ENCODE peak calls at places on chromosomes 4 and X, in eight cellular contexts. L is foreskin fibroblast, U is heart right ventricle, X is choroid plexus epithelial cell, A is breast epithelium, R is neural crest cell, M is fibroblast of lung, Y is HFFc6. O is an unnamed sample.

GRCh38 chrX:45771560-45772340 is 571.1 kb upstream of the DIPK2B start:
- DNase-seq in R (no peak), Y (peak), A (no peak), X (peak), U (peak), L (peak), M (peak), O (no peak)

GRCh38 chr4:183408791-183409190 is 35.6 kb upstream of the CDKN2AIP start:
- DNase-seq in R (no peak), L (no peak), M (no peak), X (no peak), Y (no peak), U (no peak), A (no peak), O (no peak)

GRCh38 chrX:2690856-2691542 is at the start of gene CD99:
- DNase-seq in X (peak), A (peak), L (peak), U (peak), Y (peak), R (peak), M (peak), O (peak)

GRCh38 chr4:15706646-15707362 is 3.9 kb downstream of the BST1 start:
- DNase-seq in X (no peak), M (peak), A (no peak), L (no peak), R (no peak), U (no peak), Y (no peak), O (no peak)

GRCh38 chr4:69823481-69824186 is 36.3 kb downstream of the SULT1E1 start:
- DNase-seq in R (no peak), A (no peak), M (peak), U (no peak), X (peak), L (peak), Y (no peak), O (no peak)

GRCh38 chr4:76993787-76994641 is 44.5 kb downstream of the SEPTIN11 start:
- DNase-seq in X (no peak), A (no peak), R (no peak), U (no peak), L (no peak), M (no peak), Y (no peak), O (no peak)

GRCh38 chr4:152258804-152259708 is 276.8 kb downstream of the FBXW7 start:
- DNase-seq in Y (peak), X (peak), M (peak), U (no peak), R (no peak), A (no peak), L (peak), O (no peak)

GRCh38 chr4:175882891-175883290 is 70.8 kb upstream of the GPM6A start:
- DNase-seq in U (no peak), X (no peak), A (no peak), M (no peak), L (no peak), Y (no peak), R (no peak), O (no peak)

GRCh38 chr4:128524311-128524710 is 236.7 kb upstream of the PGRMC2 start:
- DNase-seq in L (peak), X (peak), A (no peak), R (no peak), Y (peak), U (peak), M (peak), O (no peak)

GRCh38 chr4:175536852-175537453 is 275.1 kb downstream of the GPM6A start:
- DNase-seq in Y (peak), A (no peak), U (no peak), X (peak), R (peak), L (peak), M (peak), O (no peak)

GRCh38 chr4:173301518-173302201 is 32.5 kb downstream of the HMGB2 start:
- DNase-seq in X (peak), R (no peak), U (no peak), Y (peak), L (peak), M (peak), A (no peak), O (no peak)

GRCh38 chr4:705278-706082 is at the start of gene PCGF3:
- DNase-seq in X (peak), A (peak), R (peak), Y (peak), L (peak), M (peak), U (peak), O (peak)

GRCh38 chr4:40149960-40150385 is 46.9 kb upstream of the RHOH start:
- DNase-seq in X (peak), M (peak), A (peak), L (peak), U (no peak), R (peak), Y (peak), O (no peak)

GRCh38 chr4:139912423-139912822 is 241.6 kb downstream of the MAML3 start:
- DNase-seq in L (peak), Y (no peak), U (no peak), X (no peak), R (no peak), M (peak), A (no peak), O (no peak)

GRCh38 chrX:50448565-50448964 is 22.1 kb downstream of the DGKK start:
- DNase-seq in X (no peak), M (no peak), L (no peak), A (no peak), Y (no peak), R (no peak), U (no peak), O (no peak)

GRCh38 chrX:152899874-152900719 is 2.2 kb downstream of the ZNF185 start:
- DNase-seq in X (no peak), U (no peak), R (no peak), M (no peak), A (no peak), L (no peak), Y (no peak), O (no peak)

GRCh38 chrX:15301924-15302323 is 13.5 kb downstream of the ASB11 start:
- DNase-seq in L (peak), Y (no peak), U (no peak), M (peak), R (no peak), A (no peak), X (peak), O (no peak)

GRCh38 chrX:136745215-136746173 is 35.2 kb downstream of the ARHGEF6 start:
- DNase-seq in X (no peak), A (no peak), U (no peak), Y (no peak), M (peak), R (no peak), L (no peak), O (no peak)

GRCh38 chrX:136752796-136753195 is 27.9 kb downstream of the ARHGEF6 start:
- DNase-seq in R (no peak), M (peak), Y (no peak), U (no peak), A (no peak), X (peak), L (peak), O (no peak)

GRCh38 chrX:136742721-136743379 is 37.9 kb downstream of the ARHGEF6 start:
- DNase-seq in U (no peak), A (no peak), Y (no peak), X (no peak), M (no peak), R (no peak), L (no peak), O (no peak)

GRCh38 chrX:136750364-136750763 is 30.4 kb downstream of the ARHGEF6 start:
- DNase-seq in U (no peak), Y (no peak), L (no peak), X (peak), M (no peak), A (no peak), R (no peak), O (no peak)

GRCh38 chrX:136747003-136747986 is 33.4 kb downstream of the ARHGEF6 start:
- DNase-seq in L (no peak), U (no peak), A (no peak), M (no peak), R (no peak), Y (no peak), X (no peak), O (no peak)
- TF ChIP-seq CTCF in L (no peak), U (no peak), A (no peak), M (no peak), R (no peak), Y (no peak), X (no peak), O (no peak)

GRCh38 chr4:35725131-35725530 is 519.2 kb downstream of the ARAP2 start:
- DNase-seq in L (no peak), Y (no peak), U (no peak), M (no peak), A (no peak), R (no peak), X (no peak), O (no peak)
- TF ChIP-seq CTCF in L (no peak), Y (no peak), U (no peak), M (no peak), A (no peak), R (peak), X (no peak), O (no peak)

GRCh38 chr4:141078871-141079270 is 54.4 kb downstream of the RNF150 start:
- DNase-seq in L (peak), Y (no peak), U (no peak), A (no peak), M (peak), X (peak), R (no peak), O (no peak)

GRCh38 chr4:141075553-141075952 is 57.7 kb downstream of the RNF150 start:
- DNase-seq in M (no peak), X (no peak), L (no peak), A (no peak), U (no peak), R (no peak), Y (no peak), O (no peak)

GRCh38 chr4:141079393-141079930 is 53.8 kb downstream of the RNF150 start:
- DNase-seq in U (no peak), A (no peak), R (no peak), L (no peak), M (no peak), X (no peak), Y (no peak), O (no peak)

GRCh38 chr4:141080668-141081067 is 52.6 kb downstream of the RNF150 start:
- DNase-seq in Y (no peak), L (no peak), U (no peak), M (no peak), A (no peak), R (no peak), X (no peak), O (no peak)

GRCh38 chr4:141077611-141078225 is 55.6 kb downstream of the RNF150 start:
- DNase-seq in R (no peak), U (peak), A (no peak), X (no peak), Y (no peak), M (no peak), L (no peak), O (no peak)
- TF ChIP-seq CTCF in R (no peak), U (no peak), A (no peak), X (no peak), Y (peak), M (no peak), L (no peak), O (no peak)

DNA sequence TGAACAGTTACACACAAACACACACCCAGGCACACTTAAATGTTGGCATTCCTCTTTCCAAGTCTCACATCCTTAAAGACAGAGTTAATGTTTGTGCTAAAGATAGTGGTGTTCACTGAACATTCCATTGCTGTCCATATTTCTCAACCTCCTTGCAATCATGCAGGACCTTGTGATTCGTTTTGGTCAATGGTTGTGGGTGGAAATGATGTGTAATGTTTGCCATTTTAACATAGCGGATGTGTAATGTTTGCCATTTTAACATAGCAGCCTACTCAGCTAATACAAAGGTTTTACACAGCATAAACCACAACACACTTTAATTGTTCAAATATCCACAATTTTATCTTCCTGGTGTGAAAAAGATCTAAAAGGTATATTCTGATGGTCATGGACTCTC is 93.9 kb downstream of the CEP44 start:
- DNase-seq in L (no peak), U (no peak), A (no peak), R (no peak), X (peak), M (no peak), Y (no peak), O (no peak)
- TF ChIP-seq CTCF in L (no peak), U (no peak), A (no peak), R (no peak), X (no peak), M (no peak), Y (no peak), O (no peak)

DNA sequence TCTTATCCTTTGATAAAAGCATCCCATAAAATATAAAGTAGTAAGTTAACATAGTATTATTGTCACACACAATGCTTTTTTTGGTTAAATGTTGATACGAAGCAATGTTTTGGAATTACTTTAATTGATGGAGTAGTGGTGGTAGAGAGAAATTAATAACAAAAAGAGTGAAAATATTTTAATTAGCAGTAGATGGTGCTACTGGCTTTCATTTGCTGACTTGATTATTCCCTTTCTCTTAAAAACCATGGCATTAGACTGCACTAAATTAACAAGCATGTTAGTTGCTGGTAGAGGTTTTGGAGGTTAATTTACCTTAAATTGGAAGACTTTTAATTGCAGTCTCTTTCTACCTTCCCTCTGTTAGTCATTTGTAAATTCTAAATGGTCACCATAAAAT is 8.9 kb upstream of the DCK start:
- DNase-seq in X (no peak), Y (no peak), R (no peak), M (no peak), L (no peak), U (no peak), A (no peak), O (no peak)
- TF ChIP-seq CTCF in X (no peak), Y (no peak), R (no peak), M (no peak), L (no peak), U (no peak), A (no peak), O (peak)

DNA sequence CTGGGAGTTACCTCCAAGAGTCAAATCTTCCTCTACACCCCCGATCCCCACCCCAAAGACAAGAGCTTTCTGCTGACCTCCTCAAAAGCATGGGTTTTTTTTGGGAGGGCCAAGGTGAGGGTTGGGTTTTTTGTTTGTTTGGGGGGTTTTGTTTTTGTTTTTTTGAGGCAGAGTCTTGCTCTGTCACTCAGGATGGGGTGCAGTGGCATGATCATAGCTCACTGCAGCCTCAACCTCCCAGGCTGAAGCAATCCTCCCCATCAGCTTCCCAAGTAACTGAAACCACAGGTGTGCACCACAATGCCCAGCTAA is 18.7 kb upstream of the WFS1 start:
- DNase-seq in R (no peak), M (no peak), X (no peak), Y (no peak), L (no peak), A (no peak), U (no peak), O (no peak)
- TF ChIP-seq CTCF in R (peak), M (no peak), X (no peak), Y (peak), L (no peak), A (no peak), U (no peak), O (no peak)

DNA sequence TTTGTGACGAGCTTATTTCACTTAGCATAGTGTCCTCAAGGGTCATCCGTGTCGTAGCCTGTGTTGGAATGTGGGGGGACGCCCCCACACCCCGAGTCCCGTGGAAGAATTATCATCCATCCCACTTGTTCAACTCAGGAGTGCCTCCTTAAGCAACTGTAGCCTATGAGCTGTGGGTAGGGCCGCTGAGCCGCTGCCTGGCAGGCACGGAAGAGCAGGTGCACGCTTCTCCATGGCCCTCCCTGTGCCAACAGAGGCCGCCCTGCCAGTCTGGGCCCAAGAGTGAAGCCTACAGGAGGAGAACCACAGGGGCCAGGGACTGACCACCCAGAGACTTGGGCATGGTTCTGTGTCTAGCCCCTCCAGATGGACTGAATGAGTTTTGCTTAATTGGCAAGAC is 2.3 kb upstream of the RGS12 start:
- DNase-seq in Y (no peak), R (no peak), A (peak), L (no peak), U (no peak), M (no peak), X (no peak), O (no peak)
- TF ChIP-seq CTCF in Y (no peak), R (no peak), A (no peak), L (no peak), U (no peak), M (no peak), X (no peak), O (no peak)

GRCh38 chrX:9821581-9821980 is 35.4 kb downstream of the SHROOM2 start:
- DNase-seq in Y (no peak), R (no peak), A (no peak), X (no peak), L (no peak), M (no peak), U (no peak), O (no peak)
- TF ChIP-seq CTCF in Y (no peak), R (no peak), A (no peak), X (no peak), L (no peak), M (no peak), U (no peak), O (no peak)

O was measured in D721Med.